ENCODE peak calls at places on chromosomes 2 and 18, in four cellular contexts. One of them, this sample, is unnamed.

GRCh38 chr2:122808286-122808969 is 1053.0 kb downstream of the TSN start:
- DNase-seq in Peyer's patch: no peak
- DNase-seq in IMR-90: no peak
- DNase-seq in heart left ventricle: no peak
- DNase-seq in this sample: no peak

GRCh38 chr2:75605770-75606535 is 40.6 kb upstream of the MRPL19 start:
- DNase-seq in heart left ventricle: no peak
- DNase-seq in Peyer's patch: peak
- DNase-seq in IMR-90: peak
- DNase-seq in this sample: no peak

GRCh38 chr2:171044416-171044815 is 115.4 kb downstream of the GORASP2 start:
- DNase-seq in Peyer's patch: no peak
- DNase-seq in IMR-90: no peak
- DNase-seq in heart left ventricle: no peak
- DNase-seq in this sample: no peak

GRCh38 chr2:26185954-26186353 is 13.1 kb downstream of the GAREM2 start:
- DNase-seq in Peyer's patch: peak
- DNase-seq in IMR-90: no peak
- DNase-seq in heart left ventricle: no peak
- DNase-seq in this sample: no peak

GRCh38 chr2:28751102-28751955 is at the start of gene PPP1CB:
- DNase-seq in IMR-90: peak
- DNase-seq in heart left ventricle: peak
- DNase-seq in Peyer's patch: peak
- DNase-seq in this sample: peak

GRCh38 chr18:58139627-58140026 is 95.6 kb downstream of the NEDD4L start:
- DNase-seq in Peyer's patch: no peak
- DNase-seq in IMR-90: no peak
- DNase-seq in heart left ventricle: no peak
- DNase-seq in this sample: no peak

GRCh38 chr2:96136123-96136720 is 2.1 kb downstream of the ASTL start:
- DNase-seq in heart left ventricle: no peak
- DNase-seq in IMR-90: no peak
- DNase-seq in Peyer's patch: no peak
- DNase-seq in this sample: no peak

GRCh38 chr2:128342550-128342949 is 23.9 kb upstream of the HS6ST1 start:
- DNase-seq in IMR-90: no peak
- DNase-seq in heart left ventricle: no peak
- DNase-seq in Peyer's patch: no peak
- DNase-seq in this sample: no peak

GRCh38 chr2:201643216-201643651 is at the start of gene TMEM237:
- DNase-seq in heart left ventricle: peak
- DNase-seq in Peyer's patch: peak
- DNase-seq in IMR-90: peak
- DNase-seq in this sample: peak

GRCh38 chr2:164811826-164812225 is 29.8 kb downstream of the COBLL1 start:
- DNase-seq in Peyer's patch: no peak
- DNase-seq in heart left ventricle: no peak
- DNase-seq in IMR-90: no peak
- DNase-seq in this sample: no peak

GRCh38 chr2:164810843-164811242 is 30.8 kb downstream of the COBLL1 start:
- DNase-seq in heart left ventricle: no peak
- DNase-seq in IMR-90: peak
- DNase-seq in Peyer's patch: no peak
- DNase-seq in this sample: no peak

GRCh38 chr2:164813535-164813934 is 28.1 kb downstream of the COBLL1 start:
- DNase-seq in Peyer's patch: no peak
- DNase-seq in IMR-90: no peak
- DNase-seq in heart left ventricle: no peak
- DNase-seq in this sample: no peak

GRCh38 chr2:164815071-164815793 is 26.4 kb downstream of the COBLL1 start:
- DNase-seq in Peyer's patch: no peak
- DNase-seq in IMR-90: no peak
- DNase-seq in heart left ventricle: no peak
- DNase-seq in this sample: no peak

DNA sequence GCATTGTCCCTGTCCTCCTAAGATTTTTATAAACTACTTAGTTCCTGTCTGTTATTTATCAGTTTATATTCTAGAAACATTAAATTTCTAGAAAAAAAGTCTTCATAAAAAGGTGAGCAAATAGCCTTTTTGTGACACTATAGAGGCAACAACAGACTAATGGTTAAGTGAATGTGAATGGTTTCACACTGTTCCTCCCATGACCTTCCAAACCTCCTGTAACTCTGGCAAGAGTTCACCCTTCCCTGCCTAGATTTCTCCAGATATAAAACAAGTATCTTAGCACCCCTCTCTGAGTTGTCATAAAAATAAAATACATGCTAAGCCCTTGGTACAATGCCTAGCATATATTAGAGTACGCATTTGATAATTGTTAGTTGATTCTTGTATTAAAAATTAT is 29.2 kb downstream of the COBLL1 start:
- DNase-seq in IMR-90: no peak
- DNase-seq in heart left ventricle: no peak
- DNase-seq in Peyer's patch: no peak
- DNase-seq in this sample: no peak
- TF ChIP-seq POLR2A in IMR-90: no peak
- TF ChIP-seq POLR2A in heart left ventricle: no peak
- TF ChIP-seq POLR2A in Peyer's patch: no peak
- TF ChIP-seq POLR2A in this sample: no peak

GRCh38 chr2:71129114-71129890 is 727 bp downstream of the MCEE start:
- DNase-seq in Peyer's patch: no peak
- DNase-seq in IMR-90: peak
- DNase-seq in heart left ventricle: no peak
- DNase-seq in this sample: no peak

GRCh38 chr2:71126957-71127356 is 3.1 kb downstream of the MCEE start:
- DNase-seq in IMR-90: no peak
- DNase-seq in heart left ventricle: no peak
- DNase-seq in Peyer's patch: no peak
- DNase-seq in this sample: no peak

GRCh38 chr2:71133603-71134002 is 3.2 kb downstream of the MPHOSPH10 start:
- DNase-seq in heart left ventricle: no peak
- DNase-seq in IMR-90: no peak
- DNase-seq in Peyer's patch: no peak
- DNase-seq in this sample: no peak

GRCh38 chr2:71130325-71131260 is at the start of gene MPHOSPH10:
- DNase-seq in Peyer's patch: peak
- DNase-seq in heart left ventricle: peak
- DNase-seq in IMR-90: peak
- DNase-seq in this sample: peak

GRCh38 chr2:71129891-71130324 is at the start of gene MCEE:
- DNase-seq in Peyer's patch: peak
- DNase-seq in IMR-90: peak
- DNase-seq in heart left ventricle: peak
- DNase-seq in this sample: peak
- TF ChIP-seq POLR2A in Peyer's patch: peak
- TF ChIP-seq POLR2A in IMR-90: peak
- TF ChIP-seq POLR2A in heart left ventricle: peak
- TF ChIP-seq POLR2A in this sample: no peak

GRCh38 chr2:43425659-43426058 is 170.2 kb downstream of the THADA start:
- DNase-seq in IMR-90: no peak
- DNase-seq in Peyer's patch: no peak
- DNase-seq in heart left ventricle: no peak
- DNase-seq in this sample: no peak
- TF ChIP-seq POLR2A in IMR-90: no peak
- TF ChIP-seq POLR2A in Peyer's patch: no peak
- TF ChIP-seq POLR2A in heart left ventricle: no peak
- TF ChIP-seq POLR2A in this sample: no peak

GRCh38 chr2:191012346-191012745 is 1.6 kb downstream of the STAT1 start:
- DNase-seq in heart left ventricle: no peak
- DNase-seq in Peyer's patch: no peak
- DNase-seq in IMR-90: no peak
- DNase-seq in this sample: no peak
- TF ChIP-seq POLR2A in heart left ventricle: no peak
- TF ChIP-seq POLR2A in Peyer's patch: no peak
- TF ChIP-seq POLR2A in IMR-90: no peak
- TF ChIP-seq POLR2A in this sample: no peak

DNA sequence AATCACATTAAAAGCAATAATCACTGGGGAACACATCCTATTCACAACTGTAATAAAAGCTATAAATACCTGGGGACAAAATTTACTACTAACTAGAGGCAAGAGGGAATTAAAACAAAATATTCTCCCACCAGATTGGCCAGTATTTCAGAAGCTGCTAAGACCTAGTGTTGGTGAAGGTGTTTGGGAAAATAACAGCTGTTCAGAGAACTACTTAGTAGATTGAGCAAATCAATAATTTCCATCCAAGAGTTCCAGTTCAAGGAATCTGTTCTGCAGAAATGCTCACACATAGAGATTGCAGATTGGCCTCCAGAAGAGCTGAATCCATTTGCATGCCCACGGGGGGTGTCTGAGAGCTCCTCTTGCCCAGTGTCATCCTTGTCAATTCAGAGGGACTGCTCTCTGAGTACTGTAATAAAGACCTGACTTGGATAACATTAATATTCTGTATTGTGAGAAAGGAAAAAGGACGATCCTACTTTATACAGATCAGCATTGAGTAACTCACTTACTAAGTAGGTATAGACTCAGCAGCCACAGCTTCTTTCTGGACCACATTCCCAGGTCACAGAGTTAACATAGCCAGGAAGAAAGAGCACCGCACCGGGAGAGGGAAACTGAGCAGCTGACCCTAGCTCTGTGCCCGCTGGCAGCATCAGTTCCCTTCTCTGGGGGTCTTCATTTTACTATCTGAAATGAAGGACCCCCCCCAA is 5.6 kb downstream of the TUBB6 start:
- DNase-seq in heart left ventricle: no peak
- DNase-seq in IMR-90: no peak
- DNase-seq in Peyer's patch: no peak
- DNase-seq in this sample: no peak
- TF ChIP-seq POLR2A in heart left ventricle: no peak
- TF ChIP-seq POLR2A in IMR-90: peak
- TF ChIP-seq POLR2A in Peyer's patch: no peak
- TF ChIP-seq POLR2A in this sample: no peak

GRCh38 chr2:238578256-238578655 is 151.5 kb downstream of the ASB1 start:
- DNase-seq in IMR-90: no peak
- DNase-seq in Peyer's patch: peak
- DNase-seq in heart left ventricle: no peak
- DNase-seq in this sample: no peak

GRCh38 chr2:238580486-238580885 is 153.8 kb downstream of the ASB1 start:
- DNase-seq in IMR-90: no peak
- DNase-seq in heart left ventricle: no peak
- DNase-seq in Peyer's patch: peak
- DNase-seq in this sample: no peak

GRCh38 chr2:238584617-238585016 is 157.9 kb downstream of the ASB1 start:
- DNase-seq in IMR-90: no peak
- DNase-seq in heart left ventricle: no peak
- DNase-seq in Peyer's patch: no peak
- DNase-seq in this sample: no peak

GRCh38 chr2:238581126-238581525 is 154.4 kb downstream of the ASB1 start:
- DNase-seq in heart left ventricle: no peak
- DNase-seq in IMR-90: no peak
- DNase-seq in Peyer's patch: peak
- DNase-seq in this sample: no peak

DNA sequence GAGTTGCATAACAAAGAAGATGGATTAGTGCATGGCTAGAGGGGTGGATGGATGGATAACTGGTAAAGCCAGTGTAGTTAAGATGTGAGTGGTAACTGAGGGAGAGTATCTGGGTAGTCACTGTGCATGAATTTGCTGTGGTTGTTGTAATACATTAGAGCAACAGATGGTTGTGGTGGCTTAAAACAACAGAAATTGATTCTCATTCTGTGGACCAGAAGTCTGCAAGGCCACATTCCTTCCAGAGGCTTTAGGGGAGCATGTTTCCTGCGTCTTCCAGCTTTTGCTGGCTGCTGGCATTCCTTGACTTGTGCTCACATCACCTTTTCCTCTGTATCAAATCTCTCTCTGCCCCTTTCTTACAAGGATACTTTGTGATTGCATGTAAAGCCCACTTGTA is 155.4 kb downstream of the ASB1 start:
- DNase-seq in IMR-90: peak
- DNase-seq in heart left ventricle: no peak
- DNase-seq in Peyer's patch: no peak
- DNase-seq in this sample: no peak
- TF ChIP-seq POLR2A in IMR-90: no peak
- TF ChIP-seq POLR2A in heart left ventricle: no peak
- TF ChIP-seq POLR2A in Peyer's patch: no peak
- TF ChIP-seq POLR2A in this sample: no peak

GRCh38 chr2:218273908-218274249 is 3.6 kb downstream of the PNKD start:
- DNase-seq in IMR-90: no peak
- DNase-seq in Peyer's patch: no peak
- DNase-seq in heart left ventricle: no peak
- DNase-seq in this sample: no peak
- TF ChIP-seq POLR2A in IMR-90: no peak
- TF ChIP-seq POLR2A in Peyer's patch: no peak
- TF ChIP-seq POLR2A in heart left ventricle: no peak
- TF ChIP-seq POLR2A in this sample: no peak

GRCh38 chr2:64626146-64626809 is 27.4 kb downstream of the SERTAD2 start:
- DNase-seq in IMR-90: no peak
- DNase-seq in Peyer's patch: peak
- DNase-seq in heart left ventricle: no peak
- DNase-seq in this sample: no peak

GRCh38 chr2:64624108-64624610 is 29.6 kb downstream of the SERTAD2 start:
- DNase-seq in IMR-90: no peak
- DNase-seq in Peyer's patch: peak
- DNase-seq in heart left ventricle: no peak
- DNase-seq in this sample: no peak

GRCh38 chr2:64626963-64627760 is 26.6 kb downstream of the SERTAD2 start:
- DNase-seq in heart left ventricle: no peak
- DNase-seq in Peyer's patch: peak
- DNase-seq in IMR-90: no peak
- DNase-seq in this sample: no peak

GRCh38 chr2:64624862-64625261 is 28.9 kb downstream of the SERTAD2 start:
- DNase-seq in Peyer's patch: peak
- DNase-seq in heart left ventricle: no peak
- DNase-seq in IMR-90: no peak
- DNase-seq in this sample: no peak

DNA sequence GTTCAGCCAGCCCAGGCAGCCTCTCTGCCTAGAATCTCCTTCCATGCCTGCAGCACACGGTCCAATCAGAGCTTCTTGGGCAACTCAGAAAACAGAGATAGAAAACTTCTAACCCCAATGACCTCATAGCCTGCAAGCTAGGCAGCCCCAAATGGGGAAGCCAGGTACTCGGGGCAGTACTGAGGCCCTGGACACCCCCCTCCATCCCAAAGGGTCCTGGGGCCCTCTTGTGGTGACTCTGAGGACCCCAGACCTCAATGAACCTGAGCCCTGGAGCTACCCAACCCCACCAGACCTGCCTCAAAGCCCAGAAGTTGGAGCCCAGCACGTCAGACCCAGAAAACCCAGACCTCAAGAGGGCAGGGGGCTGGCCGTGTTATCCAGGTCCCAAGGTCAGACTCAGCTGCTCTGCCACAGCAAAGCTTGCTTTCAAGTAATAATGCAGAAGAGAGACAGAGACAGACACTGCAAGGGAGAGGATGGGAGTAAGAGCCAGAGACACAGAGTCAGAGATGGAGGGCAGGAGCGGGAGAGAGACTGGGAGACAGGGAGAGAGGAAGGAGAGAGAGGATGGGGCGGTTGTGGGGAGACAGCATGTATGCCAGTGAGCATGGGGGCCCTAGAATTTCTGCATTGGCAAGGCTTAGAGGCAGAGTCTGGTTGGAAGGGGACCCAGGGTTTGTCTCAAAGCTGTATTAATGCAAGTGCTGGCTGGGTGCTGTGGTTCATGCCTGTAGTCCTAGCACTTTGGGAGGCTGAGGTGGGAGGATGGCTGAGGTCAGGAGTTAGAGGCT is 28.2 kb downstream of the SERTAD2 start:
- DNase-seq in heart left ventricle: no peak
- DNase-seq in Peyer's patch: peak
- DNase-seq in IMR-90: no peak
- DNase-seq in this sample: no peak
- TF ChIP-seq POLR2A in heart left ventricle: no peak
- TF ChIP-seq POLR2A in Peyer's patch: no peak
- TF ChIP-seq POLR2A in IMR-90: no peak
- TF ChIP-seq POLR2A in this sample: no peak

This sample was measured in testis.